ENCODE peak calls at places on chromosomes 7 and 10, in six cellular contexts. O is adrenal gland; P is PC-3; X is OCI-LY7; I is CD8-positive, alpha-beta T cell; D is HFF-Myc. T is an unnamed sample.

GRCh38 chr10:69577268-69578232 is 4.3 kb upstream of the NEUROG3 start:
- DNase-seq in O (no peak), P (no peak), I (no peak), X (no peak), D (no peak), T (no peak)

GRCh38 chr10:17736223-17736622 is 15.8 kb upstream of the TMEM236 start:
- DNase-seq in X (peak), I (no peak), O (no peak), P (peak), D (no peak), T (no peak)

GRCh38 chr10:5585517-5586222 is 60.9 kb downstream of the CALML3 start:
- DNase-seq in X (no peak), D (no peak), I (no peak), O (no peak), P (peak), T (peak)

GRCh38 chr10:69123306-69123746 is 652 bp upstream of the VPS26A start:
- DNase-seq in P (peak), D (peak), X (no peak), O (no peak), I (no peak), T (no peak)

GRCh38 chr10:129075936-129076335 is 391.1 kb upstream of the MGMT start:
- DNase-seq in I (no peak), X (no peak), D (no peak), O (no peak), P (no peak), T (no peak)

GRCh38 chr10:45471531-45472310 is 97.7 kb downstream of the ALOX5 start:
- DNase-seq in D (no peak), P (no peak), X (no peak), O (no peak), I (no peak), T (no peak)

GRCh38 chr10:13163859-13164258 is 2.5 kb downstream of the MCM10 start:
- DNase-seq in X (no peak), O (no peak), P (no peak), D (no peak), I (no peak), T (no peak)

GRCh38 chr10:87862644-87863101 is 660 bp downstream of the KLLN start:
- DNase-seq in D (no peak), O (no peak), I (no peak), X (no peak), P (peak), T (no peak)

GRCh38 chr7:67518580-67518979 is 521.9 kb downstream of the TYW1 start:
- DNase-seq in D (no peak), P (no peak), X (no peak), O (peak), I (no peak), T (no peak)

GRCh38 chr10:44774676-44775401 is 136.3 kb upstream of the TMEM72 start:
- DNase-seq in O (peak), D (no peak), I (no peak), X (no peak), P (no peak), T (no peak)

GRCh38 chr10:85557077-85557476 is 809.5 kb downstream of the GRID1 start:
- DNase-seq in D (no peak), O (no peak), I (no peak), P (no peak), X (no peak), T (peak)

GRCh38 chr10:73968101-73968515 is 29.8 kb upstream of the VCL start:
- DNase-seq in O (no peak), X (no peak), D (no peak), I (peak), P (no peak), T (no peak)

GRCh38 chr7:154871483-154871882 is 131.4 kb downstream of the PAXIP1 start:
- DNase-seq in X (no peak), D (no peak), P (no peak), O (no peak), I (no peak), T (no peak)

GRCh38 chr7:111229951-111230350 is 139.0 kb downstream of the LRRN3 start:
- DNase-seq in X (no peak), D (no peak), P (no peak), O (no peak), I (no peak), T (no peak)

GRCh38 chr7:32916006-32916405 is 24.4 kb upstream of the KBTBD2 start:
- DNase-seq in D (no peak), O (no peak), I (no peak), X (no peak), P (no peak), T (no peak)

GRCh38 chr7:32915041-32915536 is 23.5 kb upstream of the KBTBD2 start:
- DNase-seq in D (no peak), O (no peak), P (no peak), X (no peak), I (no peak), T (no peak)

GRCh38 chr7:32910195-32910594 is 18.6 kb upstream of the KBTBD2 start:
- DNase-seq in I (no peak), P (no peak), X (no peak), O (no peak), D (no peak), T (no peak)

DNA sequence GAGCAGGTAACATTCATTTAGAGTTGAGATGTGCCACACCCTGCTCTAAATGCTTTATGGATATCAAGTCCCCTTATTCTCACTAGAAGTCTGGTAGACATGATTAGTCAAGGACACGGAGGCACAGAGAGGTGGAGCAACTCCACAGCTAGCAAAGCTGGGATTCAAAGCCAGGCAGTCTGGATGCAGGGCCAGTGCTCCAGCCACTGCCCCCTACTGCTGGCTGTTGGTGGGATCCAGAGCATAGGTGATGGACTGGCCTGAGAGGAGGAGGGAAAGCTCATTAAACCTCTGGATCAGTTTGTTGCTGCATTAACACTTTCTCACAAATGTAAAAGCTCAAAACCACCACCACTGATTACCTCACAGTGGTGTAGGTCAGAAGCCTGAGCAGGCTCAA is 22.6 kb upstream of the KBTBD2 start:
- DNase-seq in I (no peak), P (no peak), O (no peak), D (no peak), X (no peak), T (no peak)
- TF ChIP-seq CTCF in I (no peak), P (no peak), O (no peak), D (peak), X (no peak), T (no peak)

GRCh38 chr10:98536551-98536950 is 89.8 kb upstream of the HPS1 start:
- DNase-seq in X (no peak), O (no peak), D (no peak), P (peak), I (no peak), T (peak)
- TF ChIP-seq CTCF in X (no peak), O (no peak), D (no peak), P (no peak), I (no peak), T (no peak)

GRCh38 chr10:132446661-132447445 is 49.9 kb downstream of the PWWP2B start:
- DNase-seq in X (peak), P (peak), O (peak), D (no peak), I (peak), T (peak)
- TF ChIP-seq CTCF in X (peak), P (peak), O (peak), D (peak), I (peak), T (peak)

DNA sequence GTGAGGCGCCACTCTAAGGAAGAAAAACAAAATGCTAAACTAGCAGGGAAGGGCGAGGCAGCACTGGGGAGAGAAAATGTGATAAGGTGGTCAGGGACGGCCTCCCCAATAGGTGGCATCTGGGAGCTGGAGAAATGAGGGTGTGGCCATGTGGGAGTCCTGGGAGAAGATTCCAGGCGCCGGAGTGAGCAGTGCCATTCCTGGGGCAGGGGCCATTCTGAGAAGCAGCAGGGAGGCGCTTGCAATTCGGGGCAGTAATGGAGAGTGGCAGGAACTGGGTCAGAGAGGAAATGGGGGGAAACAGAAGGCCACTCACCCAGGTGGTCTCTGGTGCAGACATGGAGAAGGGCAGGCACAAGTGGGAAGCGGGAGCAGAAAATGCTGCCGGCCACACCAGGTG is 61.8 kb upstream of the LRRC18 start:
- DNase-seq in I (no peak), D (no peak), P (peak), O (no peak), X (no peak), T (peak)
- TF ChIP-seq CTCF in I (no peak), D (peak), P (peak), O (peak), X (peak), T (no peak)

GRCh38 chr7:73667344-73668102 is at the start of gene VPS37D:
- DNase-seq in D (peak), X (peak), I (peak), O (peak), P (peak), T (peak)
- TF ChIP-seq CTCF in D (peak), X (peak), I (peak), O (peak), P (peak), T (peak)

GRCh38 chr10:78165617-78166016 is 132.0 kb downstream of the RPS24 start:
- DNase-seq in O (no peak), I (no peak), D (no peak), X (no peak), P (peak), T (peak)
- TF ChIP-seq CTCF in O (no peak), I (no peak), D (peak), X (no peak), P (peak), T (no peak)

GRCh38 chr7:29797112-29797944 is 9.0 kb upstream of the WIPF3 start:
- DNase-seq in O (no peak), X (no peak), P (peak), I (no peak), D (no peak), T (no peak)

GRCh38 chr7:29794959-29795629 is 11.2 kb upstream of the WIPF3 start:
- DNase-seq in X (no peak), P (no peak), D (no peak), I (no peak), O (no peak), T (no peak)

GRCh38 chr7:29795696-29796095 is 10.6 kb upstream of the WIPF3 start:
- DNase-seq in I (no peak), O (peak), X (no peak), P (no peak), D (no peak), T (no peak)

GRCh38 chr7:29796181-29796580 is 10.1 kb upstream of the WIPF3 start:
- DNase-seq in P (no peak), I (no peak), O (no peak), X (no peak), D (no peak), T (no peak)

DNA sequence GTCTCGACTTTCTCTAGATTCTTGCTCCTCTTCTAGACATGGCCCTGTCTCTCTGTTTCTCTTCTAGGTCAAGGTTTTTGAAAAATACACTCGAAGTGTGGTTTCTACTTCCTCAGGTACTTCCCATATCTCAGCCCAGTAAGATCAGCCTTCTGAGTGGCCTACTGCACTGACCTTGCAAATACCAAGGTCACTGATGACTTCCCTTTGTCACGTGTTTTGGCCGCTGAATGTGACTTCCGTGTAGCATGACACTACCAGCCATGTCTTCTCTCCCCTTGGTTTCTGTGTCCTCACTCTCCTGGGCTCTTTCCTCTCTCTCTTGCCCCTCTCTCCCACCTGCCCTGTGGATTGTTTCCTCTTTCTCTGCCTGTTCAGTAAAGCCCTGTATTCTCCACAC is 7.9 kb upstream of the WIPF3 start:
- DNase-seq in O (peak), D (no peak), X (no peak), P (no peak), I (no peak), T (no peak)
- TF ChIP-seq CTCF in O (no peak), D (no peak), X (no peak), P (no peak), I (no peak), T (no peak)

DNA sequence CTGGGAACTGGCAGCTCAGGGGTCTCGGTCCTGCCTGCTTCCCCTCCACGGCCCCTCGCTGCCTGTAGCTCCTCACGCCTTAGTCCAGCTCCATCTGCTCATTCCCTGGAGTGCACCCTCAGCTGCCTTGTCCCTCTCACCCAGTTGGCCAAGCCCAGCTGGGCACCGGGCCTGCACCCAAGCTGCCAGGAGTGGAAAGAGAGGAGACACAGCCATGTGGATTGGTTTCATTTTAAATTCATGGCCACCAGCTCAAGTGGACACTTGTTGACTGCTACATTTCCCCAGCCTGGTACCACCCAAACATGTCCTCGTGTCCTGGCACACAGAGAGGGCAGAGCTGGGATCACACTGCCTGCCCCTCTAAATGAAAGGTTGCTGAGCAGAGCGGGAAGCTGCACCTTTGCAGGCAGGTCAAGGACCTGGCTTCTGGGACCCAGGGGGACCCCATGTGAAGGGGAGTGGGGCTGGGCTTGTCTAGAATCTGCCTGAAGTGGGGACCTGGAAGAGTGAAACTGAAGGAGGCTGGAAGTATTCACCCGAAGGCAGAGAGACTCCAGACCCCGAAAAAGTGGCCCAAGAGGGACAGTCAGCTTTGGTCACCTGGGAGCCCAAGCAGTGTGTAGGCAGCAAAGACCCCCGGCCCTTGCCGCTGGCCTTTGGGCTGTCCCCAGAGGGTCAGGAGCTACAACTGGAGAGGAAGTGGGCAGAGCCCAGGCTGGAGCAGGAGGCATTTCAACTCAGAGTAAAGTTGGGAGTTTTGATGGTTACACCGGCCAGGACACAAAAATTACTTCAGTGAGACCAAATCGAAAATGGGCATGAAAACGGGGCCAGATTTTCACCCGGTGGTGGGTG is 15.0 kb upstream of the BNIP3 start:
- DNase-seq in P (no peak), O (no peak), D (no peak), I (no peak), X (no peak), T (no peak)
- TF ChIP-seq CTCF in P (no peak), O (no peak), D (no peak), I (no peak), X (no peak), T (no peak)

DNA sequence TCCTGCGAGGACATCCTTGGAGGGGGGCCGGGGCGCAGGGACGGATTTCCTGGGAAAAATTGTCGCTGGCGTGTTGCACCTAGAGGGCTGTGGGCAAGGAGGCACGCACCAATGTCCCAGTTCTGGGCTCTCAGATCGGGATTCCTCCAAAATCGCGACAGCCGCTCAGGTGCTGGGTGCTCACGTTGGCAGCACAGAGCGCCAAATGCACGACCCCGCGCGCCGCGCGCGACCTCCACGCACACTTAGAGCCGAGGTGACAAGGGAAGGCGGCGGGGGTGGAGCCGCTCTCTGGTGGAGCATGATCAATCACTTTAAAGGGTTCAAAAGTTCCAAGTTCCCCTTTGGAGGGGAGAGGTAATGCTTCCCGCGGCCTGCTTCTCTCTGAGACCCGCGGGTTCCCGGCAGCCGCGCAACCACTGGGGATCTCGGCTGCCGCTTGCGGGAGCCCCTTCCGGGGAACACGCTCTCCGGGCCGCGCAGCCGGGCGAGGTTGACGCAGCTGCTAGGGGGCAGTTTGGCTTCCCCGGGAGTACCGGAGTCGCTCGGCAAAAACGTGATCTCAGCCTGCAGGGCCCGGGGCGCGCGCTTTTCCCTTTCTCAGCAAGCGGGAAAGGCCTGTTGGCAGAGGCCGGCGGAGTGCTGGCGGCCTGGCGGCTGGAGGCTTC is 25.4 kb downstream of the SKIDA1 start:
- DNase-seq in I (no peak), X (no peak), P (no peak), D (no peak), O (no peak), T (no peak)
- TF ChIP-seq CTCF in I (no peak), X (no peak), P (no peak), D (no peak), O (no peak), T (no peak)

DNA sequence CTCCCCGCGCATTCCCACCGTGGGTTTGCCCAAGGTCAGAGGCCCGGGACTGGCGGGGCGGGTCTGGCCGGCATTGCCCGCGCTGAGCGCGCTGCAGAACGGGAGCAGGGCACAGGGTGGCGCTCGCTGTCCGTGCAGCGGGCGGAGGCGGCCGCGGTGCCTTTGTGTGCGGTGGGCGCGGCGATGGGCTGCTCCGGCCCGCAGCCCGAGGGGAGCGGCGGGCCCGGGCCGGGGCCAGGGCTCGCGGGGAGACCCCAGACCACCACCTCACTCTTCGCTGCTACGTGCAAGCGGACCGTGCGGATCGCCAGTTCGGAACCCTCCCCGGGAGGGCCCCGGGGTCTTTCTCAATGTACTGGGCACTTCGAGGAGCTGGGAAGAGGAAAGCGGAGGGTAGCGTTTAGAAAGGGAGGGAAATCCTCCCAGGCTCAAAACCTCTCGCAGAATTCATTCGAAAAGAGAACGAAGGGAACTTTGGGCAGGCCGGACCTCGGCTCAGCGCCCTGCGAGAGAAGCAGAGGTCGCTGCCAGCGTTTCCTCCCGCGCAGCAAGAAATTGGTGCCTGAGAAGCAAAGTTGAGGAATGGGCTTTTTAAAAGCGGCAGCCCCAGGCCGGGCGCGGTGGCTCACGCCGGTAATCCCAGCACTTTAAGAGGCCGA is 8.5 kb downstream of the SP8 start:
- DNase-seq in X (no peak), D (no peak), I (no peak), P (peak), O (no peak), T (peak)
- TF ChIP-seq CTCF in X (no peak), D (peak), I (no peak), P (peak), O (peak), T (peak)

T was measured in MCF 10A.